ENCODE peak calls at places on chromosomes 5 and 9, in six cellular contexts. U is ovary, L is spleen, W is tibial artery, X is IMR-90, D is colonic mucosa. A is an unnamed sample. For H3K27me3, the result is how much of the 10 kb centered on the place peaks cover.

GRCh38 chr5:73201547-73202513 is 28.8 kb downstream of the TMEM174 start:
- DNase-seq in U (peak), L (peak), W (peak), X (peak), D (peak), A (peak)

GRCh38 chr5:160116991-160117390 is 2.3 kb downstream of the PWWP2A start:
- DNase-seq in U (no peak), L (no peak), W (no peak), X (no peak), D (no peak), A (no peak)

GRCh38 chr5:148386041-148386440 is 2.3 kb downstream of the FBXO38 start:
- DNase-seq in U (no peak), L (no peak), W (no peak), X (no peak), D (no peak), A (no peak)

GRCh38 chr9:136481558-136481957 is 1.3 kb downstream of the SEC16A start:
- DNase-seq in U (no peak), L (no peak), W (no peak), X (no peak), D (no peak), A (no peak)

GRCh38 chr9:37029304-37029775 is 4.7 kb downstream of the PAX5 start:
- DNase-seq in U (no peak), L (peak), W (no peak), X (no peak), D (no peak), A (no peak)

GRCh38 chr9:84677080-84677479 is 7.6 kb downstream of the NTRK2 start:
- DNase-seq in U (no peak), L (no peak), W (no peak), X (no peak), D (no peak), A (no peak)

GRCh38 chr5:149228610-149229297 is 42.9 kb upstream of the AFAP1L1 start:
- DNase-seq in U (no peak), L (no peak), W (peak), X (peak), D (peak), A (peak)

GRCh38 chr9:3475300-3476020 is 50.3 kb downstream of the RFX3 start:
- DNase-seq in U (no peak), L (no peak), W (no peak), X (no peak), D (no peak), A (no peak)

GRCh38 chr9:91073049-91073810 is 271.6 kb downstream of the SYK start:
- DNase-seq in U (no peak), L (no peak), W (no peak), X (no peak), D (no peak), A (no peak)

GRCh38 chr9:90300901-90301688 is 341.5 kb downstream of the DIRAS2 start:
- DNase-seq in U (no peak), L (no peak), W (peak), X (peak), D (peak), A (peak)

GRCh38 chr9:16329699-16330113 is 540.8 kb downstream of the BNC2 start:
- DNase-seq in U (peak), L (no peak), W (no peak), X (peak), D (peak), A (peak)

GRCh38 chr5:159419567-159419966 is 89.3 kb upstream of the IL12B start:
- DNase-seq in U (no peak), L (no peak), W (no peak), X (no peak), D (no peak), A (no peak)

GRCh38 chr5:72441861-72442540 is 65.2 kb downstream of the ZNF366 start:
- DNase-seq in U (no peak), L (no peak), W (no peak), X (peak), D (no peak), A (no peak)

DNA sequence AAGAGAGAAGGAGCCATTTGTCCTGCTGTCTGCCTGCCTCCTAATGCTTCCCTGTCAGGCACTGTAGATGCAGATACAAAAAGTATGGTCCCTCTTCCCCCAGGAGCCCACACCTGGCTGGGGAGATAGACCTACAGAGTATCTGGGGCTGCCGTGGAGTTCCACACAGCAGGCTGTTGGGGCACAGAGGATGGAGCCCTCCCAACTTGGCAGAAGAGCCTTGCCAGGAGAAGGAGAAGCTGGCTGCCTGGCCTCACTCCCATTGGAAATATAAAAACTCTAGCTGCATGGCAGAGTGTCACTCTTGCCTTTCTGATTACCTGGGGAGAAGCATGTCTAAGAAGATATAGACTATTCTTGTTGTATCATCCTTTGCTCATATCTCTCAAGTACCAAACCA is 160.4 kb downstream of the FSTL4 start:
- DNase-seq in U (no peak), L (no peak), W (no peak), X (no peak), D (no peak), A (no peak)
- H3K27me3 ChIP-seq in U (under half), L (under half), W (under half), X (under half), D (under half), A (under half)

GRCh38 chr5:112737472-112738179 is at the start of gene APC:
- DNase-seq in U (peak), L (peak), W (peak), X (peak), D (peak), A (peak)

GRCh38 chr5:112738180-112738560 is 485 bp downstream of the APC start:
- DNase-seq in U (no peak), L (no peak), W (no peak), X (no peak), D (no peak), A (no peak)

GRCh38 chr5:112743631-112744030 is 5.9 kb downstream of the APC start:
- DNase-seq in U (no peak), L (no peak), W (no peak), X (no peak), D (no peak), A (no peak)

GRCh38 chr5:112737088-112737471 is 605 bp upstream of the APC start:
- DNase-seq in U (no peak), L (no peak), W (no peak), X (no peak), D (no peak), A (no peak)

DNA sequence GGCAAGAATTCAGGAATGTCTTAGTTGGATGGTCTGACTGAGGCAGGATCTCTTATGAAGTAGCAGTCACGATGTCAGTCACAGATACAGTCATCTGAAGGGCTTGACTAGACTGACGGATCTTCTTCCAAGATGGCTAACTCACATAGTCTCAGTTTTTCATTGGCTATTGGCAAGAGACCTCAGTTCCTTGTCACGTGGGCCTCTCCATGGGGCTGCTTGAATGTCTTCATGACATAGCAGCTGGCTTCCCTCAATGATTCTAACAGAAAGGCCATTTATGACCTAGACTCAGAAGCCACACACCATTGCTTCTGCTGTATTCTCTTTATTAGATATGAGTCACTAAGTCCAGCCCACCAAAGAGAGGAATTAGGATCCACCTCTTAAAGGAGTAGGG is 4.7 kb downstream of the APC start:
- DNase-seq in U (no peak), L (no peak), W (no peak), X (no peak), D (no peak), A (no peak)
- H3K4me3 ChIP-seq in U (no peak), L (no peak), W (no peak), X (no peak), D (no peak), A (no peak)

DNA sequence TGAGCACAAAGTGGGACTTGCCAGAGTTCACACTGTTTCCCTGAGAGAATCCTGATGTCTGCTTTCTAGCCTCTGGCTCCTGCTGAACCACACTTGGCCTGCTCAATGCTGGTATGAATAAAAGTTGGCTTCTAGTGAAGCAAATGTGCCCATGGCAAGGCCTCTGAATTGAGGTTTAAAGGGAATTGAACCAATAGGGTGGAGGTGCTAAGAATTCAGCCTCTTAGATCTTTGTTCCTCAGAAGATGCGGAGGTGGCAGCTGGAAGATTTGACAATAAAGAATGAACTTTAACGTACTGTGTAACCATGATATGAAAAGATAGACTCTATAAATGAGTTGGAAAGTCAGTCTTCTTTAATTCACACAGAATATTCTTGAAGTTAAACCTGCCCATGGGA is 57.2 kb downstream of the RASGRF2 start:
- DNase-seq in U (no peak), L (no peak), W (no peak), X (no peak), D (no peak), A (no peak)
- H3K27me3 ChIP-seq in U (under half), L (under half), W (under half), X (under half), D (under half), A (under half)

DNA sequence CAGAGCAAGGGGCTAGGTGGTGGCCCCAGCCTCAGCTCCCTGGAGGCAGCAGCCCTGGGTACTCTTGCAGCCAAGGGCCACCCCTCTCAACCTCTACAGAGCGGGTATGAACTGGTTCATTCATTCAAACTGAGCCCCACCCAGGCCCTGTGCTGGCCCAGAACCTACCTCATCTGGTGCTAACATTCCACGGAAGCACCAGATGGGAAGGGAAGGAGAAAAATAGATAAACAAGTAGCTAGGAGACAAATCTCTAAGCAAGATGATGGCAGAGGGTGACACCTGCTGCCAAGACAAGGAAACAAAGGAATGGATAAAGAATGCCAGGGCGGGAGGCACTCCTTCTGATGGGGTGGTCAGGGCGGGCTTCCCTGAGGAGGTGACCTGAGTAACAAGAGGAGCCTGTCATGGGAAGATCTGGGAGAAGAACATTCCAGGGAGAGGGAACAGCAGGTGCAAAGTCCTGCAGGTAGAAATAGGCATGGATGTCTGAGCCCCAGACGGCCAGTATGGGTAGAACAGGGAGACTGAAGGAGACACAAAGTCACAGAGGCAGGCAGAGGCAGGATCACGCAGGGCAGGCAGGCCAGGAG is 6.1 kb downstream of the ST6GALNAC4 start:
- DNase-seq in U (no peak), L (no peak), W (no peak), X (peak), D (peak), A (no peak)
- H3K4me3 ChIP-seq in U (no peak), L (no peak), W (no peak), X (no peak), D (no peak), A (no peak)

DNA sequence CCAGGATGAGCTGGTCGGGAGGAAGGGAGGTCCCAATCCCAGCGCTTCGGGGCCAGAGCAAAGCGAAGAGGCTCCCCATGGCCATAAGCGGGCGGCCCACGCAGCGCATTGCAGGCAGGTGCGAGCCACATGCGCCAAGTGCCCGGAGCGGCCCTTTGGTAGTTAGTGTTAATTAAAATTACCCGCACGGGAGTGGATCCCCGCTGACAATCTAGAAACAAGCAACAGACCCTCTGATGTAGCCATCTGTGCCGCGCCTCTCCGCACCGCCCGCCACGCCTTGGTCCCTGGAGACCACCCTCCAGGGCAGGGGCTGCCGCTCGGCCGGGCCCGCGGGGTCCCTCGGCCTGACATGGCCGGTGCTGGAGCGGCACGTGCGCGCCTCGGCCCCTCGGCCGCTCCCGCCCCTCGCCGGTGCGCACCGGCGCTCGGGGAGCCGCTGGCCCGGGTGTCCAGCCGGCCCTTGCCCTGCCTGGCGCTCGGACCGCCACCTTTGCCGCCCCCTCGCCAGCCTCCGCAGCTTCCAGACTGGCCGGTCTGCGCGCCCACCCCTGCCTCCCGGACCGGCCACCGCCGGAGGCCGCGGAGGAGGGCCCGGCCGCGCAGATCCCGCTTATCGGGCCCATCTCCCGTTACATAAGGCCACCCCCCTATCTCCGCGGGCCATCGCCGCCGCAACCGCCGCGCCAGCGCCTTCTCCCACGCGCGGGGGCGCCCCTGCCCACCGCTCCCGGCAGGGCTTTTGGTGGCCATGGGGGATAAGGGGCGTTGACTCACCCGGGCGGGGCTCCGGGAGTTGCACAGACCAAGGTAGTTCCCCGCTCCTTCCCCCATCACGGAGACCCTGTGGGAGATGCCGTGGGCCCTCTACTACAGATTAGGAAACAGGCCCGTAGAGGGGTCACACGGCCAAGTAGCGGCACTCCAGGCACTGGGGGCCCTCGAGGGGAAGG is 1.9 kb upstream of the IL13 start:
- DNase-seq in U (no peak), L (no peak), W (no peak), X (no peak), D (peak), A (no peak)
- H3K27me3 ChIP-seq in U (under half), L (under half), W (under half), X (under half), D (under half), A (under half)

DNA sequence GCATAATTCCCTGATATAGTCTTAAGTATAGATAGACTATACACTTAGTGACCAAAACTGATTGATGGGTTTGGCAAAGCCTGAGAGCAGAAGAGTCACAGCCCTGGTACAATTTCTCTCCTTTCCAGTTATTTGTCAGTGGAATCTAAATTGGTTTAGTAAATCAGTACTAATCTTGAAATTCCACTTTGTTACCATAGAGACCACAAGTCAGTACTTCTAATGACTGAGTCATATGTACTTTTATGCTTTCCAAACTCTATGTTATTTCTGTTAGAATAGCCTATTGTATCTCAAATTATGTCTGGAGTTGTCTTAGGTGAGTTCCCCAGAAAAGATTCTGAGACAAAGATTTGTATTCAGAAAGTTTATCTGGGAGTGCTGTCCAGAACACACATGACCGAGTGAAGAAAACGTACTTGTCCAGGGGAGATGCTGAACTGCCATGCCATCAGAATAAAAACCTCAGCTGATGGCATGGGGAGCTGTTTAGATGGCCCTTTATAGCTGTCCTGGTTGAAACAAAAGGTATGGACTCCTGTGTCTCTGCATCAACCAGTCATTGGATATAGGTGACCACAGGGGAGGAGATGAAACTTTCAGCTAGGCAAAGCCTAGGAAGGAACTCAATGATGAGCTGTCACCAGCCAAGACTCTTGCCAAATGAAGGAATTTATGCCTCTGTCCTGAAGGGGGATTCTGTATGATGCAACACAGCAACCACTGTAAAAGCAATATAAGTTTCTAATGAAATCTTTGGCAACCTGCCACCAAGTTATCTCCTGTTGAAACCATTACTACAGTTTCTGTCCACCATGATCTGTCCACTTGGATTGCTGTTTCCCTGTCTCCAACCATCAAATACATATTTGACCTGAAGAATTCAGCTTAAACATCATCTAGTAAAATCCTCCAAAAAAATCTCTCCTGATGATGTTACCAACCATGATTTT is 18.0 kb upstream of the SMC2 start:
- DNase-seq in U (no peak), L (no peak), W (no peak), X (peak), D (no peak), A (no peak)
- H3K4me3 ChIP-seq in U (no peak), L (no peak), W (no peak), X (no peak), D (no peak), A (no peak)

GRCh38 chr9:68798408-68798807 is 93.4 kb downstream of the PIP5K1B start:
- DNase-seq in U (no peak), L (no peak), W (no peak), X (no peak), D (no peak), A (no peak)
- H3K27me3 ChIP-seq in U (under half), L (under half), W (under half), X (under half), D (under half), A (under half)

GRCh38 chr5:179619776-179620175 is 3.7 kb downstream of the HNRNPH1 start:
- DNase-seq in U (no peak), L (no peak), W (no peak), X (peak), D (no peak), A (no peak)
- H3K4me3 ChIP-seq in U (peak), L (peak), W (peak), X (peak), D (peak), A (peak)

GRCh38 chr9:28976250-28976649 is 1403.0 kb upstream of the C9orf72 start:
- DNase-seq in U (no peak), L (no peak), W (no peak), X (no peak), D (no peak), A (no peak)
- H3K27me3 ChIP-seq in U (under half), L (under half), W (under half), X (under half), D (under half), A (under half)